ENCODE peak calls at places on chromosomes 3 and 15, in five cellular contexts. One of them, this sample, is unnamed.

GRCh38 chr3:122943828-122944190 is 83.8 kb downstream of the SEMA5B start:
- DNase-seq in ecto neural progenitor cell: no peak
- DNase-seq in endothelial cell: no peak
- DNase-seq in GM23248: no peak
- DNase-seq in germinal center: no peak
- DNase-seq in this sample: no peak

GRCh38 chr15:92805080-92805708 is 94.9 kb upstream of the CHD2 start:
- DNase-seq in GM23248: peak
- DNase-seq in germinal center: no peak
- DNase-seq in ecto neural progenitor cell: no peak
- DNase-seq in endothelial cell: no peak
- DNase-seq in this sample: no peak

GRCh38 chr3:129597087-129597791 is 9.2 kb downstream of the PLXND1 start:
- DNase-seq in GM23248: peak
- DNase-seq in ecto neural progenitor cell: no peak
- DNase-seq in endothelial cell: no peak
- DNase-seq in germinal center: no peak
- DNase-seq in this sample: peak

GRCh38 chr15:25849431-25849921 is 13.7 kb downstream of the ATP10A start:
- DNase-seq in endothelial cell: no peak
- DNase-seq in ecto neural progenitor cell: no peak
- DNase-seq in GM23248: peak
- DNase-seq in germinal center: no peak
- DNase-seq in this sample: peak

GRCh38 chr3:113531826-113532697 is at the start of gene SIDT1:
- DNase-seq in germinal center: peak
- DNase-seq in endothelial cell: no peak
- DNase-seq in GM23248: peak
- DNase-seq in ecto neural progenitor cell: no peak
- DNase-seq in this sample: no peak

GRCh38 chr3:66816110-66816761 is 181.9 kb upstream of the KBTBD8 start:
- DNase-seq in ecto neural progenitor cell: no peak
- DNase-seq in germinal center: peak
- DNase-seq in GM23248: peak
- DNase-seq in endothelial cell: no peak
- DNase-seq in this sample: peak

GRCh38 chr3:143751643-143752178 is 96.6 kb downstream of the SLC9A9 start:
- DNase-seq in endothelial cell: no peak
- DNase-seq in germinal center: peak
- DNase-seq in ecto neural progenitor cell: no peak
- DNase-seq in GM23248: no peak
- DNase-seq in this sample: no peak

GRCh38 chr3:54670269-54671000 is 257.4 kb downstream of the LRTM1 start:
- DNase-seq in GM23248: no peak
- DNase-seq in germinal center: no peak
- DNase-seq in ecto neural progenitor cell: no peak
- DNase-seq in endothelial cell: no peak
- DNase-seq in this sample: no peak

GRCh38 chr3:148955544-148956346 is 35.6 kb upstream of the GYG1 start:
- DNase-seq in GM23248: peak
- DNase-seq in ecto neural progenitor cell: no peak
- DNase-seq in germinal center: no peak
- DNase-seq in endothelial cell: peak
- DNase-seq in this sample: peak

GRCh38 chr3:126538966-126539365 is 15.0 kb downstream of the CHST13 start:
- DNase-seq in germinal center: no peak
- DNase-seq in ecto neural progenitor cell: no peak
- DNase-seq in endothelial cell: no peak
- DNase-seq in GM23248: no peak
- DNase-seq in this sample: no peak

GRCh38 chr3:196138927-196139680 is 57.2 kb upstream of the TFRC start:
- DNase-seq in GM23248: peak
- DNase-seq in ecto neural progenitor cell: no peak
- DNase-seq in endothelial cell: no peak
- DNase-seq in germinal center: no peak
- DNase-seq in this sample: peak

GRCh38 chr3:59127071-59127470 is 77.2 kb upstream of the CFAP20DC start:
- DNase-seq in endothelial cell: no peak
- DNase-seq in ecto neural progenitor cell: no peak
- DNase-seq in GM23248: peak
- DNase-seq in germinal center: no peak
- DNase-seq in this sample: peak

GRCh38 chr15:78103406-78104118 is 11.2 kb downstream of the SH2D7 start:
- DNase-seq in germinal center: no peak
- DNase-seq in GM23248: no peak
- DNase-seq in endothelial cell: no peak
- DNase-seq in ecto neural progenitor cell: no peak
- DNase-seq in this sample: no peak

GRCh38 chr3:136343446-136343845 is 93.3 kb downstream of the PCCB start:
- DNase-seq in germinal center: no peak
- DNase-seq in endothelial cell: no peak
- DNase-seq in ecto neural progenitor cell: no peak
- DNase-seq in GM23248: no peak
- DNase-seq in this sample: no peak

GRCh38 chr3:16148783-16149182 is 25.7 kb upstream of the GALNT15 start:
- DNase-seq in germinal center: no peak
- DNase-seq in ecto neural progenitor cell: no peak
- DNase-seq in endothelial cell: no peak
- DNase-seq in GM23248: peak
- DNase-seq in this sample: peak

GRCh38 chr15:85543741-85544155 is 163.3 kb downstream of the AKAP13 start:
- DNase-seq in endothelial cell: peak
- DNase-seq in ecto neural progenitor cell: no peak
- DNase-seq in germinal center: no peak
- DNase-seq in GM23248: no peak
- DNase-seq in this sample: no peak

GRCh38 chr15:74621936-74622335 is 6.3 kb downstream of the CLK3 start:
- DNase-seq in germinal center: no peak
- DNase-seq in GM23248: no peak
- DNase-seq in ecto neural progenitor cell: peak
- DNase-seq in endothelial cell: no peak
- DNase-seq in this sample: no peak

GRCh38 chr15:25397110-25397509 is 41.7 kb downstream of the UBE3A start:
- DNase-seq in germinal center: no peak
- DNase-seq in ecto neural progenitor cell: no peak
- DNase-seq in GM23248: peak
- DNase-seq in endothelial cell: no peak
- DNase-seq in this sample: peak

GRCh38 chr3:113166719-113167492 is 44.5 kb upstream of the BOC start:
- DNase-seq in endothelial cell: peak
- DNase-seq in GM23248: peak
- DNase-seq in ecto neural progenitor cell: peak
- DNase-seq in germinal center: no peak
- DNase-seq in this sample: peak

GRCh38 chr3:128405554-128406277 is 61.0 kb downstream of the DNAJB8 start:
- DNase-seq in GM23248: no peak
- DNase-seq in germinal center: no peak
- DNase-seq in endothelial cell: no peak
- DNase-seq in ecto neural progenitor cell: no peak
- DNase-seq in this sample: no peak

GRCh38 chr3:1700650-1701049 is 398.0 kb upstream of the CNTN4 start:
- DNase-seq in endothelial cell: no peak
- DNase-seq in GM23248: no peak
- DNase-seq in germinal center: no peak
- DNase-seq in ecto neural progenitor cell: no peak
- DNase-seq in this sample: no peak